ENCODE peak calls at places on chromosomes 7 and 10, in six cellular contexts. O, P, T, W, K and H are unnamed samples.

GRCh38 chr10:2985729-2986232 is 81.6 kb upstream of the PFKP start:
- DNase-seq in W (peak), O (no peak), K (no peak), T (no peak), P (no peak), H (no peak)

GRCh38 chr7:102912742-102913141 is at the start of gene LRRC17:
- DNase-seq in T (no peak), O (no peak), K (no peak), P (no peak), W (no peak), H (peak)

GRCh38 chr7:155356323-155357105 is 58.8 kb downstream of the INSIG1 start:
- DNase-seq in P (peak), W (no peak), K (no peak), O (peak), T (peak), H (no peak)

GRCh38 chr7:35605760-35606159 is 89.2 kb downstream of the HERPUD2 start:
- DNase-seq in K (no peak), O (no peak), P (no peak), W (no peak), T (no peak), H (no peak)

GRCh38 chr7:37489703-37490102 is 41.0 kb upstream of the ELMO1 start:
- DNase-seq in O (peak), K (no peak), P (no peak), W (no peak), T (no peak), H (no peak)

GRCh38 chr10:103739039-103739764 is 116.2 kb downstream of the SH3PXD2A start:
- DNase-seq in P (no peak), O (no peak), K (no peak), T (no peak), W (no peak), H (no peak)

GRCh38 chr10:17229016-17229716 is 1.1 kb downstream of the VIM start:
- DNase-seq in P (no peak), O (peak), K (no peak), T (peak), W (no peak), H (no peak)

GRCh38 chr7:27112960-27113949 is 10.8 kb upstream of the HOXA2 start:
- DNase-seq in O (peak), K (no peak), P (no peak), T (no peak), W (no peak), H (no peak)

GRCh38 chr10:91520657-91521056 is 110.5 kb downstream of the HECTD2 start:
- DNase-seq in O (no peak), T (no peak), K (no peak), P (no peak), W (no peak), H (no peak)

GRCh38 chr7:14905764-14906163 is 3.2 kb upstream of the DGKB start:
- DNase-seq in T (no peak), K (no peak), O (no peak), P (no peak), W (no peak), H (no peak)

GRCh38 chr10:22615819-22616499 is 98.4 kb downstream of the PIP4K2A start:
- DNase-seq in O (no peak), K (peak), T (peak), P (peak), W (no peak), H (peak)
- TF ChIP-seq GABPA in O (no peak), K (peak), T (peak), P (peak), W (no peak), H (no peak)

GRCh38 chr10:79483948-79484347 is 28.4 kb upstream of the EIF5AL1 start:
- DNase-seq in P (no peak), K (no peak), W (no peak), T (no peak), O (peak), H (no peak)
- TF ChIP-seq GABPA in P (no peak), K (no peak), W (no peak), T (no peak), O (no peak), H (no peak)

GRCh38 chr7:54812747-54813146 is 53.7 kb upstream of the SEC61G start:
- DNase-seq in O (no peak), K (no peak), W (no peak), T (no peak), P (no peak), H (no peak)

GRCh38 chr7:54811016-54811924 is 52.3 kb upstream of the SEC61G start:
- DNase-seq in O (no peak), P (no peak), W (no peak), K (no peak), T (no peak), H (no peak)

GRCh38 chr7:54810401-54810800 is 51.4 kb upstream of the SEC61G start:
- DNase-seq in O (no peak), P (no peak), T (no peak), W (no peak), K (no peak), H (no peak)

GRCh38 chr7:54813398-54813797 is 54.4 kb upstream of the SEC61G start:
- DNase-seq in O (no peak), W (no peak), T (no peak), K (no peak), P (no peak), H (no peak)

DNA sequence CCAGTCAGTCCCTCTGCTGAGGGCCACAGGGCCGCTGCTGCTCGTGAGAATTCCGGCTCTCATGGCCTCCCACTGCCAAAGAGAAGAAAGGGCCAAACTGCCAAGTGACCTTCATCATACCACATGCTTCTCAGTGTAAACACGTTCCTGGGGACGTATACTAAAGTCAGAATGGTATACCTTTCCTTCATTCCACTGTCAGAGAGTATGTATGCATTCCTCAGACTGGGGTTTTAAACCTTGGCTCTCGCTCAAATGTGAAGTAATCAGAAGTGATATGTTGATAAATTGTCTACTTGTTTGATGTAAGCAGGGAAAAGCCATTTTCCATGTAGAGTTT is 52.9 kb upstream of the SEC61G start:
- DNase-seq in O (no peak), K (no peak), P (no peak), W (no peak), T (no peak), H (no peak)
- TF ChIP-seq GABPA in O (no peak), K (no peak), P (no peak), W (no peak), T (no peak), H (no peak)

DNA sequence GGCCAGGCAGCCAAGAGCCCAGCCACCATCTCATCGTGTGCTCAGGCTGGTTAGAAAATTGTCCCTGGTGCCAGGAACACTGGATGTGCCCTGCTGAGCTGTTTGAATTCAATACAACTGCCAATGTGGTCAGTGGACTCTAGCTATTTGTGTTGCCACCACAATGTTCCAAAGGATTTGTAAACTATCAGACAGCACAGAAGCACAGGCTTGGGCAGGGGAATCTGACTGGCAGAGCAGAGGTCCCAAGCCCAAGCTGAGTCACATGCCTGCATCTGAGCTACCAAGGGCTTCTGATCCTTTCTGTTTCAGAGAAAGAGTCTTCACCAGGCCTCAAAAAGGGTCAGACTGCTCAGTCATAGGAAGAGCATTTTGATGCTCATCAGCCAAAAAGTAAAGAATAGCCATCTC is 232.1 kb upstream of the SEMA3C start:
- DNase-seq in P (peak), T (no peak), W (no peak), O (no peak), K (no peak), H (no peak)
- TF ChIP-seq GABPA in P (no peak), T (no peak), W (no peak), O (no peak), K (no peak), H (no peak)

GRCh38 chr10:133312769-133313145 is 4.0 kb downstream of the ZNF511 start:
- DNase-seq in W (no peak), T (no peak), K (no peak), O (no peak), P (no peak), H (no peak)
- TF ChIP-seq GABPA in W (no peak), T (no peak), K (no peak), O (no peak), P (no peak), H (no peak)

GRCh38 chr10:124077216-124077615 is 16.2 kb downstream of the CHST15 start:
- DNase-seq in W (no peak), K (no peak), T (no peak), P (no peak), O (peak), H (no peak)

GRCh38 chr10:124076334-124076733 is 17.1 kb downstream of the CHST15 start:
- DNase-seq in P (no peak), T (no peak), W (no peak), K (no peak), O (no peak), H (no peak)

GRCh38 chr10:124078714-124079113 is 14.7 kb downstream of the CHST15 start:
- DNase-seq in O (no peak), K (no peak), W (no peak), P (no peak), T (no peak), H (no peak)

GRCh38 chr10:124079864-124080263 is 13.5 kb downstream of the CHST15 start:
- DNase-seq in O (no peak), K (no peak), P (no peak), T (no peak), W (no peak), H (no peak)

DNA sequence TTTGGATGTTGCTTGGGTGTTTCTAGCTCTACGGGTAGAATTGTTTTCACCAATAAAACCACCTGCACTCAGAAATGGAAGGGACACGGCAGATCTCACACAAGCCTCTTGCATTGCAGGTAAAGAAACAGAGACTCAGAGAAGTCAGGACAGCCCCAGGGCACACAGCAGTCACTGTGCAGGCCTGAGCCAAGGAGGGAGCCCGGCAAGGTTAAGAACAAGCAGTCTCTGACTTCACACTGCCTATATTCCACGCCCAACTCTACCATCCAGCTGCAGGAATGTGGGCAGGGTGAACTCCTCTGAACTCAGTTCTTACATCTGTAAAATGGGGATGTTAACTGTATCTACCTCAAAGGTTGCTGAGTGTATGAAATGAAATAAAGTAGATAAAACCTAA is 15.4 kb downstream of the CHST15 start:
- DNase-seq in P (no peak), T (no peak), W (no peak), K (no peak), O (no peak), H (no peak)
- TF ChIP-seq GABPA in P (no peak), T (no peak), W (no peak), K (no peak), O (no peak), H (no peak)

GRCh38 chr10:71434760-71435394 is 38.2 kb downstream of the CDH23 start:
- DNase-seq in W (no peak), T (no peak), K (no peak), O (peak), P (no peak), H (no peak)
- TF ChIP-seq GABPA in W (no peak), T (no peak), K (no peak), O (no peak), P (no peak), H (no peak)

GRCh38 chr7:22859676-22860290 is 37.1 kb upstream of the TOMM7 start:
- DNase-seq in O (no peak), W (no peak), P (peak), K (no peak), T (no peak), H (no peak)

GRCh38 chr7:22858274-22858639 is 35.6 kb upstream of the TOMM7 start:
- DNase-seq in K (no peak), W (no peak), T (no peak), P (no peak), O (no peak), H (no peak)

GRCh38 chr7:22860337-22860736 is 37.7 kb upstream of the TOMM7 start:
- DNase-seq in O (no peak), K (no peak), T (no peak), P (no peak), W (no peak), H (no peak)

GRCh38 chr7:22860784-22861482 is 38.3 kb upstream of the TOMM7 start:
- DNase-seq in P (peak), K (no peak), W (no peak), T (peak), O (peak), H (no peak)

GRCh38 chr7:22858640-22859561 is 36.3 kb upstream of the TOMM7 start:
- DNase-seq in T (no peak), O (no peak), P (no peak), K (no peak), W (no peak), H (no peak)
- TF ChIP-seq GABPA in T (no peak), O (no peak), P (no peak), K (no peak), W (no peak), H (no peak)